ENCODE peak calls at places on chromosomes 7 and 10, in five cellular contexts. J, C, E, A and X are unnamed samples.

GRCh38 chr7:118151671-118152070 is 32.3 kb upstream of the LSM8 start:
- DNase-seq in C (no peak), J (no peak), E (no peak), A (no peak), X (no peak)

GRCh38 chr10:21824409-21824808 is 179.1 kb downstream of the DNAJC1 start:
- DNase-seq in E (no peak), C (no peak), A (no peak), J (no peak), X (no peak)

GRCh38 chr10:49541762-49542161 is 2.8 kb upstream of the ERCC6 start:
- DNase-seq in E (no peak), C (no peak), J (no peak), A (no peak), X (no peak)

GRCh38 chr10:119450606-119451304 is 91.8 kb downstream of the RGS10 start:
- DNase-seq in A (no peak), C (no peak), J (no peak), E (no peak), X (no peak)

GRCh38 chr10:27713906-27714305 is 31.7 kb downstream of the MKX start:
- DNase-seq in A (no peak), C (no peak), E (no peak), J (no peak), X (no peak)

GRCh38 chr7:148503900-148504487 is 86.6 kb upstream of the C7orf33 start:
- DNase-seq in J (no peak), E (no peak), A (no peak), C (peak; percentile 40), X (no peak)

GRCh38 chr7:86720306-86720705 is 76.6 kb downstream of the GRM3 start:
- DNase-seq in J (no peak), E (no peak), C (no peak), A (no peak), X (no peak)

GRCh38 chr7:127239814-127240213 is 12.9 kb downstream of the GRM8 start:
- DNase-seq in J (no peak), C (no peak), E (peak; percentile 50), A (no peak), X (no peak)

GRCh38 chr7:101172854-101173751 is 7.0 kb downstream of the NAT16 start:
- DNase-seq in A (no peak), E (peak; percentile 18), C (peak; percentile 68), J (peak; percentile 35), X (no peak)

GRCh38 chr10:62961951-62962523 is 145.9 kb upstream of the EGR2 start:
- DNase-seq in J (no peak), E (no peak), C (peak; percentile 2), A (no peak), X (no peak)

GRCh38 chr10:132493246-132493755 is 44.3 kb upstream of the INPP5A start:
- DNase-seq in E (peak; percentile 5), C (no peak), J (no peak), A (peak; percentile 66), X (no peak)

GRCh38 chr10:47311193-47311899 is 10.9 kb upstream of the GDF2 start:
- DNase-seq in E (no peak), C (no peak), J (no peak), A (no peak), X (no peak)

GRCh38 chr10:6070647-6071046 is 8.5 kb upstream of the IL2RA start:
- DNase-seq in A (no peak), C (no peak), J (no peak), E (no peak), X (no peak)

DNA sequence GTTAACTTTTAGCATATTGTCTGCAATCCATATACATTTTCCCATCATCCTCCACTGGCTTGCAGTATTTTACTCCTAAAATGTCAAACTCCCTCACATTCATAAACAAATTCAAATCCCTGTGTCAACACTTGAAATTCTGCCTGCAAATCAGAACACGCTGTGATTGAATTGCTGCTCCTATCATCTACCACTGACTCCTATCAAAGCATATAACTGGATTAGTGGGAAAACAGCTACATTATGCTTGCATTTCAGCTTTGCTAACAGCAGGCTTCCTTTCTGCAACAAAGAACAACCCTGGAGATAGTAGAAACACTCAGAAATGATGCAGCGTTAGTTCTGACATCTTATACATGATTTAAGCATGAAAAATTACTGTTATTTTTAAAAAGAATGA is 281.8 kb upstream of the HGF start:
- DNase-seq in J (no peak), C (no peak), E (no peak), A (no peak), X (no peak)
- TF ChIP-seq CTCF in J (no peak), C (no peak), E (no peak), A (no peak), X (no peak)

GRCh38 chr10:108688314-108688713 is 1235.0 kb downstream of the XPNPEP1 start:
- DNase-seq in E (no peak), A (no peak), C (no peak), J (no peak), X (no peak)

GRCh38 chr10:108696792-108697477 is 1226.4 kb downstream of the XPNPEP1 start:
- DNase-seq in C (no peak), E (no peak), J (no peak), A (no peak), X (no peak)

GRCh38 chr10:108685863-108686531 is 1237.3 kb downstream of the XPNPEP1 start:
- DNase-seq in C (no peak), E (no peak), J (no peak), A (no peak), X (no peak)

GRCh38 chr10:108690530-108690929 is 1232.8 kb downstream of the XPNPEP1 start:
- DNase-seq in A (no peak), J (no peak), E (no peak), C (no peak), X (no peak)

GRCh38 chr10:108691126-108691525 is 1232.2 kb downstream of the XPNPEP1 start:
- DNase-seq in C (no peak), J (no peak), A (no peak), E (peak; percentile 14), X (no peak)
- TF ChIP-seq CTCF in C (no peak), J (no peak), A (no peak), E (no peak), X (no peak)

GRCh38 chr10:125217986-125218675 is 57.8 kb upstream of the CTBP2 start:
- DNase-seq in E (no peak), A (no peak), C (no peak), J (no peak), X (no peak)
- TF ChIP-seq CTCF in E (no peak), A (no peak), C (peak; percentile 3), J (no peak), X (no peak)

DNA sequence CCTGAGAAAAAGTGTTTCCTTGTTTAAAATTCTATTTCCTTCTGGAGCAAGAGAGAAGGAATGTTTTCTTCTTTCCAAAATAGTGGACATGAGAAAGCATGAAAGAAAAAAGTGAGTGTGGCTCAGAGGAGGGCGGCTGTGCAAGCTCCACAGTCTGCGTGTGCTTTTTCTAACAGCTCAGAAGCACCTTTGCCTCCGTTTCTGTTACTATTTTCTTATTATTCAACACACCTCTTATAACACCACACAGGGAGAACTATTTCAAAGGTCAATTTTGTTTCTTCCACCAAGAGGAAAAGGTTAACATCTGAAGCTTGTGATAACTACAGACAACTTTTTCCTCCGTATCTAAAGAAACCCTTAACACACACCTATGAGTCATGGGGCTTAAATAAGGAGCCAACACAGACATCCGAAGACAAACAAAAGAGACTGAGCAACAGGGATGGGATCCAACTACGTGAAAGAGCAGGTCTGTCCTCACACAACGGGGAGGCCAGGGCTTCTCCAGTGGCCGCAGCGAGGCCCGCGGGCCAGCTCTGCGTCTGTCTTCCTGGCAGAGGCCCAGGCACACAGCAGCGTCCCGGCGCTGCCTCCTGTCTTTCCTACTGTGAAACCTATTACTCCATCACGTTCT is 36.2 kb upstream of the NCAPG2 start:
- DNase-seq in A (no peak), E (no peak), J (no peak), C (peak; percentile 98), X (no peak)
- TF ChIP-seq CTCF in A (no peak), E (no peak), J (no peak), C (peak; percentile 29), X (no peak)